ENCODE peak calls at places on chromosome 9, in four cellular contexts. E is HepG2, J is K562, U is HCT116. L is an unnamed sample.
A peak's percentile ranks its signal among the peaks of the same experiment; 100 is the strongest.

GRCh38 chr9:116475201-116475600 is 211.9 kb upstream of the TRIM32 start:
- DNase-seq in U (no peak), E (no peak), J (peak; percentile 56), L (no peak)

GRCh38 chr9:125370786-125371185 is 109.2 kb downstream of the GAPVD1 start:
- DNase-seq in U (no peak), J (no peak), E (no peak), L (no peak)

GRCh38 chr9:135040892-135041291 is 46.6 kb upstream of the OLFM1 start:
- DNase-seq in E (no peak), J (no peak), U (no peak), L (no peak)

GRCh38 chr9:68894502-68894901 is 119.4 kb downstream of the PRKACG start:
- DNase-seq in E (no peak), U (no peak), J (no peak), L (no peak)

GRCh38 chr9:78893758-78894157 is 596.8 kb downstream of the PSAT1 start:
- DNase-seq in E (no peak), J (no peak), U (no peak), L (no peak)

GRCh38 chr9:36833954-36834353 is 200.1 kb downstream of the PAX5 start:
- DNase-seq in E (no peak), J (no peak), U (no peak), L (no peak)

GRCh38 chr9:76414656-76415055 is 20.4 kb upstream of the RFK start:
- DNase-seq in J (no peak), U (no peak), E (no peak), L (no peak)

GRCh38 chr9:13088734-13089427 is 190.6 kb downstream of the MPDZ start:
- DNase-seq in U (peak; percentile 41), J (peak; percentile 58), E (peak; percentile 36), L (peak; percentile 18)

GRCh38 chr9:100011062-100011681 is 87.6 kb downstream of the ERP44 start:
- DNase-seq in E (peak; percentile 59), U (peak; percentile 59), J (peak; percentile 74), L (no peak)
- TF ChIP-seq JUND in E (no peak), U (no peak), J (no peak), L (no peak)

DNA sequence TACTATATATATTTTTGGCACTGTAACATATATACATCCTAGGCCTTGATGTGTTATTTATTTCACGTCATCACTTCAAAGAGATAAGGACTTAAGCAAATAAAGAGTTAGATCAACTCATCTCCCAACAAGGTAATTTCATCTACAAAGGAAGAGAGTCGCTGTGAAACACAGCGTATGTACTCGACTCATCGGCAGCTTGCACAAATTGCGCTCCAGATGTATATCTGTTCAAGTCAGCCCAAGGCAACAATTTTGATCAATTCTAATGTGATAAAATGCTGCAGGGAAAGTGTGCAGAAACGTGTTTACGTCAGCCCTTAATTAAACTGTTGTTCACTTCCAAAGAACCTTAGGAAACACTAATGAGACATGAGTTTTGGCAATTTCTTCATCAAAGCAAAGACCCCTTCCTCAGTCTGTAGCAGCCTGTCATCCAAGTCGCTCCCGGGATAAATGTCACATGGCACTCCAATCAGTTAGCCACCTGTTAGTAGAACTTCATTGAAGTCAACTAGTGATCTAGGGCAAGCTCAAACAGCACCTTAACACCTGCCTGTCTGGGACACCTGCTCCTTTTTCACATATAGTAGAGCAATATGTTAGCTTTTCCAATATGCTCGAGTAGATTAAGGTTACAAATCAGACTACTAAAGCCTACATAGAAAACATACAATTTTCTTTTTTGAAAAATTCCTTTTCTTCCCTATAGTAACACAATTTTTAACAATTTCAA is 182.4 kb downstream of the NFIB start:
- DNase-seq in U (no peak), E (no peak), J (no peak), L (no peak)
- TF ChIP-seq JUND in U (no peak), E (no peak), J (no peak), L (no peak)

DNA sequence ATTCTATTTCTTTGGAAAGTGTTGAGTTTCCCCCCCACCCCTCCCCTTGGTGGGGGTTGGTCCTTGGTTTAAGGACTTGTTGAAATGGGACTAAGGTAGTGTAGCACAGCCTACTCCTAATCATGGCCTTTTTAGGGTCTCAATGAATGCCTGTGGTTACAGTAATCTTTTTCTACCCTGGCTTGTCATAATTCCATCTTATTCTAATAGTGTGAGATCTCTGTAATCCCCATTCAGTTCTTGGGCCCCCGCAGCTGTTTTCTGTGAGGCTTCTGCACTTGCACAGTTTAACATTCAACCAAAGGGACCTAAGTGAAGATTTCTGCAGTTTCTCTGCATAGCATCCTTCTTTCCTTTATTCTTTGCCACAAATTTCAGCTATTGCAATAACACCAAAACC is 30.7 kb downstream of the TNFSF15 start:
- DNase-seq in J (no peak), U (no peak), E (no peak), L (no peak)
- TF ChIP-seq JUND in J (no peak), U (no peak), E (no peak), L (no peak)

GRCh38 chr9:130880599-130881220 is 15.9 kb downstream of the QRFP start:
- DNase-seq in J (no peak), E (no peak), U (no peak), L (no peak)
- TF ChIP-seq JUND in J (no peak), E (no peak), U (no peak), L (no peak)

GRCh38 chr9:97959585-97959984 is 21.6 kb upstream of the HEMGN start:
- DNase-seq in U (no peak), J (peak; percentile 14), E (no peak), L (no peak)

GRCh38 chr9:97958812-97959511 is 21.0 kb upstream of the HEMGN start:
- DNase-seq in J (peak; percentile 68), U (no peak), E (no peak), L (no peak)

GRCh38 chr9:97956365-97956764 is 18.4 kb upstream of the HEMGN start:
- DNase-seq in J (peak; percentile 24), U (no peak), E (no peak), L (no peak)

GRCh38 chr9:97954550-97954989 is 16.6 kb upstream of the HEMGN start:
- DNase-seq in J (peak; percentile 92), U (peak; percentile 59), E (peak; percentile 52), L (peak; percentile 51)
- TF ChIP-seq JUND in J (peak; percentile 32), U (no peak), E (no peak), L (no peak)

DNA sequence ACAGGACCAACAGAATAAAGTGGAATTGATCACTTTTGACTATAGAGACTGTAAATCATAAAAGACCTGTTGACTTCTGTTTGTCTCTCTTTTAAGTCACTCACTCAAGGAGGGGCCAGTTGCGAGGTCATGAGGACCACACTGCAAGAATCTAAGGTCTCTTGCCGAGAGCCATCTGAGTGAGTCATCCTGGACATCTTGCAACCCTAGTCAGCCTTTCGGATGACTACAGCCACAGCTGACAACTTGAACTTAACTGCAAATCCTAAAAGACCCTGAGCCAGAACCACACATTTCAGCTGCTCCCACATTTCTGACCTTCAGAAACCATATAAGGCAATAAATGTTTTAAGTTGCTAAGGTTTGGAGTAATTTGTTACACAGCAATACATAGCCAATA is 129.7 kb upstream of the RAD23B start:
- DNase-seq in J (no peak), U (no peak), E (no peak), L (no peak)
- TF ChIP-seq JUND in J (no peak), U (no peak), E (no peak), L (no peak)

GRCh38 chr9:127561491-127562270 is 50.4 kb upstream of the STXBP1 start:
- DNase-seq in U (peak; percentile 97), E (no peak), J (peak; percentile 85), L (peak; percentile 90)
- TF ChIP-seq JUND in U (no peak), E (no peak), J (peak; percentile 84), L (no peak)

DNA sequence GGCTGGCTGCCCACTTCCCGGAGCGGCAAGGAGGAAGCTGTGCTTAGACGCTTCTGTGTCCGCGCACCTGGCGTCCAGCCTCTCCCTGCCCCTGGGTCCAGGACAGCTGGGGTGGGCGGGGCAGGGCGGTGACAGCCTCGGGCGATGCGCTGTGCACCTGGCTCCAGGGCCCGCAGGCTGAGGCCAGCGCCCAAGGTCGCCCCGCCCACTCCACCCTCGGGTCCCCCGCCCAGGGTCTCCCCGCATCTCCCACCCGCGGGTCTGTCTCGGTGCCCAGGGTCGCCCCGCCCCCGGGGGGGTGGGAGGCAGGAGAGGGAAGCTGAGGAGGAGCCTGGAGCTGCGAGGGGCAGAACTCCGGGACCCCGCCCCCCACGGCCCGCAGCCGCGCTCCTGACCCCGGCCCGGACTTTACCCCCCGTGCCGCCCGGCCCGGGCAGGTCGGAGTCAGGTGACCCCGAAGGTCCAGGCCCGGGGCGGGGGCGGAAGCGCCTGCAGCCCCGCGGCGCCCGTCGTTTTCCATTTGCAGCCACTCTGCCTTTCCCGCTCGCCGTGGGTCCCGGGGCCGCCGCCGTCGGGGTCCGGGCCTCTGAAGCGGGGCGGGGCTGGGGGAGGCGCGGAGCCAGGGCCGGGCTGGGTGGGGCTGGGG is at the start of gene ENTPD8:
- DNase-seq in J (peak; percentile 75), E (peak; percentile 87), U (no peak), L (peak; percentile 88)
- TF ChIP-seq JUND in J (no peak), E (no peak), U (no peak), L (no peak)

L was measured in T47D.